ENCODE peak calls at places on chromosomes 11 and 22, in nine cellular contexts. D is endothelial cell; B is AG20443; R is HCEC 1CT; W is kidney tubule cell; N is SHP77; Y is AG09309; V is GM23338; H is stimulated activated CD8-positive, alpha-beta memory T cell treated with anti-CD3 and anti-CD28 coated beads, Interleukin-2, amount 100 ng/mL, for 1 hour. J is an unnamed sample.
A peak's percentile ranks its signal among the peaks of the same experiment; 100 is the strongest.

GRCh38 chr11:64358536-64358906 is 441 bp upstream of the RPS6KA4 start:
- DNase-seq in D (no peak), B (no peak), R (no peak), W (no peak), N (no peak), Y (no peak), V (no peak), H (no peak), J (no peak)

GRCh38 chr11:112795142-112795815 is 165.9 kb upstream of the NCAM1 start:
- DNase-seq in D (peak; percentile 63), B (peak; percentile 56), R (peak; percentile 27), W (peak; percentile 63), N (no peak), Y (no peak), V (peak; percentile 84), H (no peak), J (peak; percentile 49)

GRCh38 chr11:11622772-11623531 is 1.1 kb upstream of the GALNT18 start:
- DNase-seq in D (no peak), B (no peak), R (no peak), W (no peak), N (no peak), Y (no peak), V (no peak), H (no peak), J (peak; percentile 15)

GRCh38 chr22:42742940-42743339 is 22.3 kb upstream of the A4GALT start:
- DNase-seq in D (no peak), B (peak; percentile 86), R (no peak), W (no peak), N (no peak), Y (no peak), V (peak; percentile 82), H (no peak), J (no peak)

GRCh38 chr11:61082161-61082870 is 20.0 kb upstream of the CD5 start:
- DNase-seq in D (no peak), B (no peak), R (no peak), W (no peak), N (no peak), Y (no peak), V (no peak), H (no peak), J (no peak)

GRCh38 chr22:19853879-19854777 is 546 bp downstream of the GNB1L start:
- DNase-seq in D (no peak), B (peak; percentile 17), R (no peak), W (no peak), N (no peak), Y (no peak), V (no peak), H (no peak), J (peak; percentile 40)

GRCh38 chr11:110988731-110989130 is 256.8 kb upstream of the POU2AF2 start:
- DNase-seq in D (no peak), B (no peak), R (no peak), W (no peak), N (no peak), Y (no peak), V (no peak), H (no peak), J (no peak)

GRCh38 chr11:78208257-78209165 is 19.8 kb downstream of the USP35 start:
- DNase-seq in D (no peak), B (peak; percentile 26), R (no peak), W (no peak), N (no peak), Y (no peak), V (no peak), H (no peak), J (no peak)

GRCh38 chr11:98185245-98185644 is 835.5 kb upstream of the CNTN5 start:
- DNase-seq in D (no peak), B (no peak), R (no peak), W (no peak), N (no peak), Y (no peak), V (no peak), H (no peak), J (no peak)

GRCh38 chr22:21819183-21819770 is 48.2 kb downstream of the MAPK1 start:
- DNase-seq in D (no peak), B (no peak), R (no peak), W (no peak), N (no peak), Y (no peak), V (peak; percentile 14), H (no peak), J (peak; percentile 27)

GRCh38 chr11:46143049-46143806 is 22.0 kb upstream of the PHF21A start:
- DNase-seq in D (no peak), B (no peak), R (no peak), W (no peak), N (no peak), Y (no peak), V (peak; percentile 34), H (no peak), J (no peak)

GRCh38 chr11:72812968-72813739 is 1.1 kb upstream of the ATG16L2 start:
- DNase-seq in D (peak; percentile 61), B (peak; percentile 73), R (peak; percentile 65), W (peak; percentile 77), N (peak; percentile 60), Y (no peak), V (peak; percentile 88), H (peak; percentile 44), J (peak; percentile 92)

GRCh38 chr11:29161216-29161615 is 855.6 kb downstream of the KCNA4 start:
- DNase-seq in D (no peak), B (no peak), R (peak; percentile 26), W (peak; percentile 30), N (no peak), Y (no peak), V (no peak), H (no peak), J (no peak)

GRCh38 chr11:45250035-45250693 is 36.0 kb downstream of the SYT13 start:
- DNase-seq in D (no peak), B (no peak), R (no peak), W (no peak), N (no peak), Y (no peak), V (no peak), H (no peak), J (no peak)

GRCh38 chr11:115266066-115266465 is 238.1 kb downstream of the CADM1 start:
- DNase-seq in D (no peak), B (no peak), R (no peak), W (peak; percentile 30), N (no peak), Y (no peak), V (no peak), H (no peak), J (no peak)

GRCh38 chr11:72631806-72632731 is 42.2 kb downstream of the PDE2A start:
- DNase-seq in D (no peak), B (no peak), R (no peak), W (no peak), N (no peak), Y (no peak), V (no peak), H (no peak), J (no peak)

GRCh38 chr11:11841605-11842425 is at the start of gene USP47:
- DNase-seq in D (peak; percentile 97), B (peak; percentile 89), R (peak; percentile 84), W (peak; percentile 89), N (peak; percentile 62), Y (no peak), V (peak; percentile 95), H (peak; percentile 92), J (peak; percentile 93)

GRCh38 chr22:21947040-21948014 is 5.3 kb downstream of the PPM1F start:
- DNase-seq in D (peak; percentile 48), B (peak; percentile 47), R (peak; percentile 63), W (peak; percentile 15), N (no peak), Y (no peak), V (peak; percentile 78), H (no peak), J (no peak)

GRCh38 chr11:44004452-44004833 is 43.3 kb upstream of the ACCSL start:
- DNase-seq in D (no peak), B (peak; percentile 0), R (no peak), W (no peak), N (no peak), Y (no peak), V (no peak), H (no peak), J (no peak)

GRCh38 chr22:25331050-25331449 is 111.6 kb downstream of the CRYBB2 start:
- DNase-seq in D (no peak), B (no peak), R (no peak), W (no peak), N (no peak), Y (no peak), V (no peak), H (no peak), J (no peak)

GRCh38 chr11:11535611-11536010 is 86.2 kb downstream of the GALNT18 start:
- DNase-seq in D (peak; percentile 47), B (no peak), R (no peak), W (no peak), N (no peak), Y (no peak), V (no peak), H (no peak), J (no peak)

GRCh38 chr22:31106651-31107205 is 640 bp downstream of the SELENOM start:
- DNase-seq in D (peak; percentile 36), B (peak; percentile 63), R (peak; percentile 58), W (peak; percentile 29), N (no peak), Y (no peak), V (peak; percentile 39), H (no peak), J (no peak)

GRCh38 chr11:72595292-72595684 is 78.9 kb downstream of the PDE2A start:
- DNase-seq in D (no peak), B (no peak), R (no peak), W (no peak), N (no peak), Y (no peak), V (peak; percentile 27), H (no peak), J (no peak)

GRCh38 chr11:129374993-129375721 is 491 bp upstream of the BARX2 start:
- DNase-seq in D (peak; percentile 43), B (peak; percentile 21), R (no peak), W (peak; percentile 59), N (no peak), Y (no peak), V (peak; percentile 72), H (no peak), J (no peak)

GRCh38 chr22:31085493-31085824 is 4.3 kb downstream of the SMTN start:
- DNase-seq in D (no peak), B (no peak), R (no peak), W (peak; percentile 27), N (no peak), Y (no peak), V (peak; percentile 74), H (no peak), J (no peak)

GRCh38 chr22:22867996-22868715 is 19.5 kb upstream of the IGLL5 start:
- DNase-seq in D (no peak), B (peak; percentile 2), R (no peak), W (no peak), N (no peak), Y (no peak), V (no peak), H (no peak), J (no peak)

GRCh38 chr22:36923458-36923784 is 10.0 kb downstream of the CSF2RB start:
- DNase-seq in D (no peak), B (no peak), R (no peak), W (no peak), N (no peak), Y (no peak), V (no peak), H (no peak), J (no peak)

GRCh38 chr11:75834728-75835127 is 19.7 kb downstream of the UVRAG start:
- DNase-seq in D (no peak), B (no peak), R (no peak), W (no peak), N (no peak), Y (no peak), V (no peak), H (no peak), J (no peak)

GRCh38 chr22:24142831-24143230 is 38.5 kb upstream of the SUSD2 start:
- DNase-seq in D (no peak), B (no peak), R (no peak), W (no peak), N (no peak), Y (no peak), V (no peak), H (no peak), J (no peak)

GRCh38 chr11:115349427-115349826 is 154.8 kb downstream of the CADM1 start:
- DNase-seq in D (no peak), B (no peak), R (no peak), W (no peak), N (no peak), Y (no peak), V (no peak), H (no peak), J (no peak)

GRCh38 chr11:128289048-128289447 is 298.3 kb downstream of the ETS1 start:
- DNase-seq in D (no peak), B (no peak), R (no peak), W (peak; percentile 7), N (no peak), Y (no peak), V (no peak), H (no peak), J (no peak)

J was measured in NAMALWA.